ENCODE peak calls at places on chromosome 6, in seven cellular contexts. X is colonic mucosa; C is endodermal cell; U is glutamatergic neuron; G is hepatocyte; E is CD8-positive, alpha-beta T cell; M is fibroblast of villous mesenchyme. K is an unnamed sample.

GRCh38 chr6:82761674-82762345 is 303.8 kb downstream of the UBE3D start:
- DNase-seq in X (no peak), C (no peak), U (no peak), G (no peak), E (no peak), M (no peak), K (no peak)

GRCh38 chr6:40906759-40907158 is 132.3 kb downstream of the UNC5CL start:
- DNase-seq in X (no peak), C (no peak), U (no peak), G (no peak), E (no peak), M (no peak), K (no peak)

GRCh38 chr6:137717074-137718073 is 149.7 kb upstream of the TNFAIP3 start:
- DNase-seq in X (no peak), C (no peak), U (no peak), G (no peak), E (peak), M (no peak), K (no peak)

GRCh38 chr6:155313602-155314091 is 637 bp downstream of the TFB1M start:
- DNase-seq in X (peak), C (no peak), U (no peak), G (peak), E (no peak), M (peak), K (no peak)

GRCh38 chr6:144036064-144036873 is 28.2 kb upstream of the PLAGL1 start:
- DNase-seq in X (peak), C (peak), U (no peak), G (peak), E (no peak), M (peak), K (no peak)

GRCh38 chr6:28661097-28661713 is 135.5 kb downstream of the GPX5 start:
- DNase-seq in X (no peak), C (no peak), U (no peak), G (no peak), E (no peak), M (no peak), K (no peak)

GRCh38 chr6:154347981-154348380 is 8.6 kb downstream of the IPCEF1 start:
- DNase-seq in X (no peak), C (no peak), U (no peak), G (no peak), E (no peak), M (no peak), K (no peak)

GRCh38 chr6:158056804-158057203 is 75.1 kb downstream of the SYNJ2 start:
- DNase-seq in X (no peak), C (no peak), U (no peak), G (no peak), E (no peak), M (no peak), K (no peak)

GRCh38 chr6:34795836-34796425 is 4.0 kb downstream of the BLTP3A start:
- DNase-seq in X (no peak), C (no peak), U (no peak), G (peak), E (no peak), M (peak), K (no peak)

GRCh38 chr6:110514818-110515217 is 38.4 kb upstream of the SLC22A16 start:
- DNase-seq in X (no peak), C (no peak), U (no peak), G (no peak), E (no peak), M (no peak), K (no peak)

DNA sequence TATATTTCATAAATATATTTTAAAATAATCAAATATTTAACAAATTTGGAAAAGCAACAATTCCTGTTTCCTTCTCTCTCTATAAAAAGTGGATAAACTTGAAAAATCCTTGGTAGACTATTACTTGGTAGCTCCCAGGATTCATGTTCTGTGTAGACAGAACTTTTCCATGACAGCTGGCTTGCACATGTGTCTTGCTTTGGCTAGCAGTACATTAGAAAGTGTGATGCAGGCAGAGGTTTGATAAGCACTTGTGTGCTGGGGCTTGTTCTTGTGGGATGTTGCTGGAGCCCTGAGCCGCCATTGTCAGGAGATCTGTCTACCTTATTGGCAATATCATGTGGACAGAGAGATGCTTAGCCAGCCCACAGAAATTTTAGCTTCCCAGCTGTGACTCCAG is 327.2 kb downstream of the CDKAL1 start:
- DNase-seq in X (no peak), C (no peak), U (no peak), G (no peak), E (no peak), M (no peak), K (no peak)
- TF ChIP-seq CTCF in X (no peak), C (no peak), U (no peak), G (no peak), E (no peak), M (no peak), K (no peak)

DNA sequence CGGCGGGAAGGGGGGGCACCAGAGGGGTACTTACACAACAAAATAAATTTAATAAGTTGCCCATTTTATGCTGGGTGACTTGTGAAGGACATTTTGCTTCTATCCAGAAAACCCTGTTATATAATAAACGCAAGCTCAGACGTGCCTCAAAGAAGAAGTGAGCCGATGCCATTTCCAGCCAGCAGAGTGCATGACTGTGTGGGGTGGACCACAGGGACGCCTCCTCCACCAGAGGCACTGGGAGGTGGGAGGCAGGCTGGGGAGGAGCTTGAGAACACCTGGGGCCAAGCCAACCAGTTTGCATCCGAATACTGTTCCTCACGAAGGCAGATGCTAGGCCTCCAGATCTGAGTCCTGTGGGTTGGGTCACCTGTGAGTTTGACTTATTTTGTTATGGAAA is 363.9 kb downstream of the RNGTT start:
- DNase-seq in X (no peak), C (peak), U (no peak), G (no peak), E (no peak), M (no peak), K (no peak)
- TF ChIP-seq CTCF in X (no peak), C (peak), U (no peak), G (no peak), E (no peak), M (no peak), K (no peak)

GRCh38 chr6:99590728-99591672 is 15.6 kb upstream of the PRDM13 start:
- DNase-seq in X (no peak), C (peak), U (peak), G (peak), E (no peak), M (no peak), K (no peak)

GRCh38 chr6:99587792-99588191 is 18.8 kb upstream of the PRDM13 start:
- DNase-seq in X (no peak), C (no peak), U (no peak), G (no peak), E (no peak), M (no peak), K (no peak)

GRCh38 chr6:99589290-99589672 is 17.4 kb upstream of the PRDM13 start:
- DNase-seq in X (no peak), C (no peak), U (peak), G (no peak), E (no peak), M (no peak), K (no peak)

GRCh38 chr6:99589907-99590493 is 16.6 kb upstream of the PRDM13 start:
- DNase-seq in X (no peak), C (peak), U (no peak), G (no peak), E (no peak), M (no peak), K (no peak)

DNA sequence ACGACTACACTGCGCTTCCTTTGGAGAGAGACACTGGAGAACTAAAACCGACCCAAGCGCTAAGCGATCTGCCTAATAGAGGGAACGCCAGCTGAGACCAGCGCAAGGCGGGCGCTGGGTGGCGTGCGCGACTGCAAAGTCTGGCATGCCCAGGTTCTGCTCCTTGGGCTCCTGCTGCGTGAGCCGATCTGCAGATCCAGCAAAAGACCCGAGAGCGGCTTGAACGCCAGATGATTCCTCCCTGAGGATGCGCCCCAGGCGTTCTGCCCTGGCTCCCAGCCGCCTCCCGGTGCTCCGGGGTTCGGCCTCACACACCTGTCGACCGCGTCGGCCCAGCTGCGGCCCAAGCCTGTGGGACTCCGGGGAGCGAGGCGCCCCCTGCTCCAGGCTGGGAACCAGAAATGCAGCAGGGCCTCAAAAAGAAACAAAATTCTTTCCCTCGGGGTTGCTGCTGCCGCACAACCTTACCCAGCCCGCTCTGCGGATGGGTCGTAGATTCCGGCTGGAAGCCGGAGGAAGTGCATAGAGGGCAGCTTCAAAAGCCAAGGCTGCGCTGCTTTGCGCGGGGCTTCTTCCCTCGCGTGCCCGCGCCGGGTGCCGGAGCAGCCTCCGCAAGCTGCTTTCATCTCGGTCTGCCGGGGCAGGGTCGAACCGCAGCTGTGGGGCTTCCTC is 17.9 kb upstream of the PRDM13 start:
- DNase-seq in X (peak), C (peak), U (peak), G (peak), E (peak), M (peak), K (peak)
- TF ChIP-seq CTCF in X (peak), C (peak), U (no peak), G (peak), E (peak), M (peak), K (peak)

GRCh38 chr6:165401092-165401491 is 91.7 kb upstream of the C6orf118 start:
- DNase-seq in X (no peak), C (no peak), U (no peak), G (no peak), E (no peak), M (no peak), K (no peak)

GRCh38 chr6:165403006-165403405 is 93.6 kb upstream of the C6orf118 start:
- DNase-seq in X (no peak), C (no peak), U (no peak), G (no peak), E (no peak), M (no peak), K (no peak)

GRCh38 chr6:165404703-165405102 is 95.3 kb upstream of the C6orf118 start:
- DNase-seq in X (no peak), C (no peak), U (no peak), G (no peak), E (no peak), M (peak), K (no peak)
- TF ChIP-seq CTCF in X (no peak), C (no peak), U (no peak), G (no peak), E (no peak), M (no peak), K (no peak)

GRCh38 chr6:1313755-1314503 is 2.0 kb downstream of the FOXQ1 start:
- DNase-seq in X (peak), C (peak), U (peak), G (peak), E (no peak), M (no peak), K (peak)
- TF ChIP-seq CTCF in X (no peak), C (peak), U (peak), G (peak), E (no peak), M (peak), K (peak)

K was measured in D721Med.